ENCODE peak calls at places on chromosomes 7 and 10, in six cellular contexts. One of them, this sample, is unnamed.

GRCh38 chr7:95322396-95322795 is 1.9 kb downstream of the PON1 start:
- DNase-seq in GM13977: peak
- DNase-seq in right lobe of liver: no peak
- DNase-seq in effector CD8-positive, alpha-beta T cell: no peak
- DNase-seq in cardiac fibroblast: no peak
- DNase-seq in non-pigmented ciliary epithelial cell: no peak
- DNase-seq in this sample: no peak

GRCh38 chr7:140876519-140877248 is 48.0 kb downstream of the BRAF start:
- DNase-seq in effector CD8-positive, alpha-beta T cell: no peak
- DNase-seq in non-pigmented ciliary epithelial cell: peak
- DNase-seq in GM13977: no peak
- DNase-seq in cardiac fibroblast: peak
- DNase-seq in right lobe of liver: no peak
- DNase-seq in this sample: peak

GRCh38 chr10:89959433-89960110 is 258.2 kb downstream of the KIF20B start:
- DNase-seq in GM13977: peak
- DNase-seq in non-pigmented ciliary epithelial cell: no peak
- DNase-seq in effector CD8-positive, alpha-beta T cell: no peak
- DNase-seq in right lobe of liver: no peak
- DNase-seq in cardiac fibroblast: no peak
- DNase-seq in this sample: no peak

GRCh38 chr10:4883079-4883739 is 57.2 kb downstream of the AKR1E2 start:
- DNase-seq in right lobe of liver: no peak
- DNase-seq in cardiac fibroblast: peak
- DNase-seq in GM13977: no peak
- DNase-seq in effector CD8-positive, alpha-beta T cell: no peak
- DNase-seq in non-pigmented ciliary epithelial cell: peak
- DNase-seq in this sample: no peak

GRCh38 chr10:88194041-88194887 is 330.8 kb downstream of the PTEN start:
- DNase-seq in GM13977: no peak
- DNase-seq in non-pigmented ciliary epithelial cell: no peak
- DNase-seq in cardiac fibroblast: peak
- DNase-seq in right lobe of liver: no peak
- DNase-seq in effector CD8-positive, alpha-beta T cell: no peak
- DNase-seq in this sample: no peak

GRCh38 chr10:100291356-100291755 is 4.9 kb upstream of the BLOC1S2 start:
- DNase-seq in GM13977: no peak
- DNase-seq in right lobe of liver: no peak
- DNase-seq in cardiac fibroblast: peak
- DNase-seq in non-pigmented ciliary epithelial cell: no peak
- DNase-seq in effector CD8-positive, alpha-beta T cell: no peak
- DNase-seq in this sample: no peak

GRCh38 chr10:126908225-126908624 is 3.0 kb downstream of the DOCK1 start:
- DNase-seq in cardiac fibroblast: peak
- DNase-seq in non-pigmented ciliary epithelial cell: no peak
- DNase-seq in right lobe of liver: no peak
- DNase-seq in effector CD8-positive, alpha-beta T cell: no peak
- DNase-seq in GM13977: no peak
- DNase-seq in this sample: no peak

GRCh38 chr7:48246073-48246472 is 74.8 kb downstream of the ABCA13 start:
- DNase-seq in GM13977: no peak
- DNase-seq in cardiac fibroblast: peak
- DNase-seq in effector CD8-positive, alpha-beta T cell: no peak
- DNase-seq in right lobe of liver: no peak
- DNase-seq in non-pigmented ciliary epithelial cell: no peak
- DNase-seq in this sample: no peak

GRCh38 chr7:50092579-50093411 is at the start of gene ZPBP:
- DNase-seq in GM13977: peak
- DNase-seq in right lobe of liver: no peak
- DNase-seq in effector CD8-positive, alpha-beta T cell: peak
- DNase-seq in cardiac fibroblast: peak
- DNase-seq in non-pigmented ciliary epithelial cell: peak
- DNase-seq in this sample: peak

GRCh38 chr7:50335795-50336754 is 31.6 kb downstream of the IKZF1 start:
- DNase-seq in right lobe of liver: no peak
- DNase-seq in non-pigmented ciliary epithelial cell: no peak
- DNase-seq in effector CD8-positive, alpha-beta T cell: peak
- DNase-seq in cardiac fibroblast: no peak
- DNase-seq in GM13977: no peak
- DNase-seq in this sample: no peak

GRCh38 chr7:26691886-26692285 is 172.5 kb downstream of the SKAP2 start:
- DNase-seq in right lobe of liver: no peak
- DNase-seq in cardiac fibroblast: no peak
- DNase-seq in GM13977: no peak
- DNase-seq in effector CD8-positive, alpha-beta T cell: no peak
- DNase-seq in non-pigmented ciliary epithelial cell: no peak
- DNase-seq in this sample: no peak

GRCh38 chr7:141012696-141013344 is 1.9 kb downstream of the MRPS33 start:
- DNase-seq in cardiac fibroblast: peak
- DNase-seq in non-pigmented ciliary epithelial cell: no peak
- DNase-seq in right lobe of liver: no peak
- DNase-seq in effector CD8-positive, alpha-beta T cell: no peak
- DNase-seq in GM13977: no peak
- DNase-seq in this sample: no peak

This sample was measured in HFF-Myc.